ENCODE peak calls at places on chromosomes 12 and 14, in ten cellular contexts. One of them, this sample, is unnamed.

GRCh38 chr12:68028647-68029046 is 39.4 kb downstream of the IFNG-AS1 start:
- DNase-seq in hepatocyte: no peak
- DNase-seq in heart right ventricle: no peak
- DNase-seq in fibroblast of mammary gland: no peak
- DNase-seq in pancreas: no peak
- DNase-seq in IMR-90: no peak
- DNase-seq in MM.1S: no peak
- DNase-seq in astrocyte of the cerebellum: no peak
- DNase-seq in tibial artery: no peak
- DNase-seq in AG04450: no peak
- DNase-seq in this sample: no peak

GRCh38 chr12:46370792-46371717 is 1.5 kb downstream of the SLC38A2 start:
- DNase-seq in IMR-90: peak
- DNase-seq in hepatocyte: peak
- DNase-seq in AG04450: no peak
- DNase-seq in fibroblast of mammary gland: peak
- DNase-seq in MM.1S: peak
- DNase-seq in astrocyte of the cerebellum: peak
- DNase-seq in tibial artery: peak
- DNase-seq in pancreas: peak
- DNase-seq in heart right ventricle: peak
- DNase-seq in this sample: peak

GRCh38 chr14:25237845-25238244 is 187.9 kb upstream of the STXBP6 start:
- DNase-seq in hepatocyte: peak
- DNase-seq in IMR-90: peak
- DNase-seq in fibroblast of mammary gland: peak
- DNase-seq in MM.1S: no peak
- DNase-seq in heart right ventricle: no peak
- DNase-seq in astrocyte of the cerebellum: no peak
- DNase-seq in pancreas: no peak
- DNase-seq in AG04450: no peak
- DNase-seq in tibial artery: no peak
- DNase-seq in this sample: no peak

GRCh38 chr12:100793182-100793581 is 1.4 kb upstream of the ANO4 start:
- DNase-seq in MM.1S: no peak
- DNase-seq in heart right ventricle: no peak
- DNase-seq in fibroblast of mammary gland: peak
- DNase-seq in tibial artery: no peak
- DNase-seq in hepatocyte: no peak
- DNase-seq in pancreas: no peak
- DNase-seq in AG04450: no peak
- DNase-seq in IMR-90: peak
- DNase-seq in astrocyte of the cerebellum: peak
- DNase-seq in this sample: peak

GRCh38 chr14:101398011-101398410 is 163.3 kb upstream of the DIO3 start:
- DNase-seq in AG04450: no peak
- DNase-seq in heart right ventricle: no peak
- DNase-seq in MM.1S: no peak
- DNase-seq in pancreas: no peak
- DNase-seq in fibroblast of mammary gland: no peak
- DNase-seq in astrocyte of the cerebellum: no peak
- DNase-seq in hepatocyte: no peak
- DNase-seq in IMR-90: no peak
- DNase-seq in tibial artery: no peak
- DNase-seq in this sample: no peak

GRCh38 chr12:2064078-2064507 is 11.3 kb downstream of the CACNA1C start:
- DNase-seq in MM.1S: peak
- DNase-seq in tibial artery: no peak
- DNase-seq in pancreas: no peak
- DNase-seq in IMR-90: peak
- DNase-seq in AG04450: no peak
- DNase-seq in hepatocyte: no peak
- DNase-seq in astrocyte of the cerebellum: no peak
- DNase-seq in heart right ventricle: no peak
- DNase-seq in fibroblast of mammary gland: peak
- DNase-seq in this sample: peak

GRCh38 chr14:65433646-65434045 is 21.1 kb downstream of the FUT8 start:
- DNase-seq in astrocyte of the cerebellum: no peak
- DNase-seq in fibroblast of mammary gland: no peak
- DNase-seq in heart right ventricle: no peak
- DNase-seq in hepatocyte: no peak
- DNase-seq in IMR-90: no peak
- DNase-seq in pancreas: no peak
- DNase-seq in AG04450: no peak
- DNase-seq in tibial artery: no peak
- DNase-seq in MM.1S: no peak
- DNase-seq in this sample: no peak

GRCh38 chr14:95396221-95396620 is 76.5 kb upstream of the CLMN start:
- DNase-seq in pancreas: no peak
- DNase-seq in heart right ventricle: no peak
- DNase-seq in fibroblast of mammary gland: no peak
- DNase-seq in AG04450: no peak
- DNase-seq in astrocyte of the cerebellum: no peak
- DNase-seq in hepatocyte: no peak
- DNase-seq in IMR-90: no peak
- DNase-seq in tibial artery: no peak
- DNase-seq in MM.1S: no peak
- DNase-seq in this sample: no peak

GRCh38 chr12:123398177-123398916 is 14.4 kb downstream of the KMT5A start:
- DNase-seq in pancreas: no peak
- DNase-seq in MM.1S: no peak
- DNase-seq in hepatocyte: no peak
- DNase-seq in IMR-90: peak
- DNase-seq in tibial artery: peak
- DNase-seq in heart right ventricle: no peak
- DNase-seq in fibroblast of mammary gland: peak
- DNase-seq in AG04450: no peak
- DNase-seq in astrocyte of the cerebellum: peak
- DNase-seq in this sample: peak

GRCh38 chr12:54046809-54047159 is 6.9 kb upstream of the HOXC4 start:
- DNase-seq in IMR-90: no peak
- DNase-seq in hepatocyte: no peak
- DNase-seq in AG04450: no peak
- DNase-seq in fibroblast of mammary gland: no peak
- DNase-seq in astrocyte of the cerebellum: no peak
- DNase-seq in MM.1S: no peak
- DNase-seq in heart right ventricle: no peak
- DNase-seq in tibial artery: no peak
- DNase-seq in pancreas: no peak
- DNase-seq in this sample: no peak

GRCh38 chr14:50520947-50521815 is 11.2 kb downstream of the MAP4K5 start:
- DNase-seq in pancreas: no peak
- DNase-seq in AG04450: peak
- DNase-seq in tibial artery: no peak
- DNase-seq in hepatocyte: no peak
- DNase-seq in MM.1S: no peak
- DNase-seq in heart right ventricle: no peak
- DNase-seq in fibroblast of mammary gland: peak
- DNase-seq in astrocyte of the cerebellum: peak
- DNase-seq in IMR-90: peak
- DNase-seq in this sample: peak

GRCh38 chr14:50339178-50339804 is 27.2 kb downstream of the DMAC2L start:
- DNase-seq in AG04450: no peak
- DNase-seq in hepatocyte: no peak
- DNase-seq in astrocyte of the cerebellum: no peak
- DNase-seq in tibial artery: no peak
- DNase-seq in pancreas: no peak
- DNase-seq in fibroblast of mammary gland: no peak
- DNase-seq in MM.1S: no peak
- DNase-seq in heart right ventricle: no peak
- DNase-seq in IMR-90: no peak
- DNase-seq in this sample: no peak

GRCh38 chr12:121767525-121768016 is 25.9 kb downstream of the RHOF start:
- DNase-seq in tibial artery: peak
- DNase-seq in heart right ventricle: peak
- DNase-seq in IMR-90: peak
- DNase-seq in astrocyte of the cerebellum: peak
- DNase-seq in MM.1S: no peak
- DNase-seq in fibroblast of mammary gland: peak
- DNase-seq in pancreas: no peak
- DNase-seq in hepatocyte: no peak
- DNase-seq in AG04450: no peak
- DNase-seq in this sample: peak

GRCh38 chr12:57152408-57153038 is 5.1 kb upstream of the LRP1-AS start:
- DNase-seq in MM.1S: no peak
- DNase-seq in heart right ventricle: no peak
- DNase-seq in IMR-90: peak
- DNase-seq in astrocyte of the cerebellum: peak
- DNase-seq in tibial artery: peak
- DNase-seq in fibroblast of mammary gland: peak
- DNase-seq in AG04450: no peak
- DNase-seq in pancreas: no peak
- DNase-seq in hepatocyte: no peak
- DNase-seq in this sample: peak

GRCh38 chr12:52865090-52865944 is 16.5 kb upstream of the KRT78 start:
- DNase-seq in astrocyte of the cerebellum: peak
- DNase-seq in pancreas: peak
- DNase-seq in MM.1S: no peak
- DNase-seq in AG04450: peak
- DNase-seq in IMR-90: peak
- DNase-seq in hepatocyte: peak
- DNase-seq in tibial artery: no peak
- DNase-seq in fibroblast of mammary gland: peak
- DNase-seq in heart right ventricle: peak
- DNase-seq in this sample: peak

GRCh38 chr14:104461676-104462443 is 117.7 kb upstream of the C14orf180 start:
- DNase-seq in IMR-90: no peak
- DNase-seq in heart right ventricle: no peak
- DNase-seq in MM.1S: no peak
- DNase-seq in fibroblast of mammary gland: no peak
- DNase-seq in tibial artery: peak
- DNase-seq in pancreas: no peak
- DNase-seq in astrocyte of the cerebellum: no peak
- DNase-seq in AG04450: no peak
- DNase-seq in hepatocyte: no peak
- DNase-seq in this sample: no peak
- H3K4me3 ChIP-seq in IMR-90: no peak
- H3K4me3 ChIP-seq in heart right ventricle: peak
- H3K4me3 ChIP-seq in MM.1S: no peak
- H3K4me3 ChIP-seq in fibroblast of mammary gland: no peak
- H3K4me3 ChIP-seq in tibial artery: no peak
- H3K4me3 ChIP-seq in pancreas: peak
- H3K4me3 ChIP-seq in astrocyte of the cerebellum: no peak
- H3K4me3 ChIP-seq in AG04450: no peak
- H3K4me3 ChIP-seq in hepatocyte: no peak
- H3K4me3 ChIP-seq in this sample: no peak

DNA sequence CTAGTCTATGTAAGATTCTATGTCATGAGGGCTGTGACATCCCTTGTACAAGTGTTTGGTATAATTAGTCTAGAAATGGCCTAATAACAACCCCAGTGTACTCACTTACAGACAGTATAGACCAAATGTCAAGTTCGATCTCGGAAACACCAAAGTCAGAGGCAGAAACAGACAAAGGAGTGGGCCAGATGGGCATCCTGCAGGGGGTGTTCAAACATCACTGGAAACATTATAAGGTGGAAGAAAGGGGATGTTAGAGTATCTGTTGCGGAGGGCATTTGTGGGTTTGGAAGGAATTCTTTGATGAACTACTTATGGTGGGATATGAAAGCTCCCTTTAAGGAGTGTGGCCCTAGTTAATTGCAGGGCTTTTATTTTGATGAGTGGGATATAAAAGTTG is 134.6 kb downstream of the ESR2 start:
- DNase-seq in hepatocyte: no peak
- DNase-seq in IMR-90: no peak
- DNase-seq in heart right ventricle: no peak
- DNase-seq in AG04450: no peak
- DNase-seq in tibial artery: no peak
- DNase-seq in fibroblast of mammary gland: no peak
- DNase-seq in pancreas: no peak
- DNase-seq in astrocyte of the cerebellum: no peak
- DNase-seq in MM.1S: no peak
- DNase-seq in this sample: no peak
- TF ChIP-seq CTCF in hepatocyte: no peak
- TF ChIP-seq CTCF in IMR-90: no peak
- TF ChIP-seq CTCF in heart right ventricle: peak
- TF ChIP-seq CTCF in AG04450: no peak
- TF ChIP-seq CTCF in tibial artery: no peak
- TF ChIP-seq CTCF in fibroblast of mammary gland: no peak
- TF ChIP-seq CTCF in pancreas: no peak
- TF ChIP-seq CTCF in astrocyte of the cerebellum: no peak
- TF ChIP-seq CTCF in MM.1S: no peak
- TF ChIP-seq CTCF in this sample: no peak

DNA sequence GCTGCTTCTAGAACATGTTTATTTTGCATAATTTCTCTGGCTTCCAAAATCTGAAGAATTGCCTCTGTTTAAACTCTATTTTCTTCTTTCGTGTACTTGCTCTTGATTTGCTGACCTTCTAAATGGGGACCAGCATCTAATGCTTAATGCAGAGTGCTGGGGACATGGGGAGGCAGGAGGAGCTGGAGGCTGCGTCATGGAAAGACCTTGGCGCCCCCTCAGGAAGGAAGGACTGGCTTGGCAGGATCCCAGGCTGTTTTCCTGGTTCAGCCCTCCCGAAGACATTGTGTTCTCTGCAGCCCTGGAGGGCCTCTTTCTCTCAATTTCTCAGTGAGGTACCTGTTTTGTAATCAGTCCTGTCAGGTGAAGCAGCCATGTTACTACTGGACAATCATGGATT is 5.5 kb downstream of the PRKCH start:
- DNase-seq in MM.1S: no peak
- DNase-seq in heart right ventricle: peak
- DNase-seq in astrocyte of the cerebellum: no peak
- DNase-seq in pancreas: no peak
- DNase-seq in fibroblast of mammary gland: peak
- DNase-seq in IMR-90: no peak
- DNase-seq in hepatocyte: peak
- DNase-seq in AG04450: no peak
- DNase-seq in tibial artery: peak
- DNase-seq in this sample: no peak
- H3K4me3 ChIP-seq in MM.1S: no peak
- H3K4me3 ChIP-seq in heart right ventricle: no peak
- H3K4me3 ChIP-seq in astrocyte of the cerebellum: no peak
- H3K4me3 ChIP-seq in pancreas: no peak
- H3K4me3 ChIP-seq in fibroblast of mammary gland: no peak
- H3K4me3 ChIP-seq in IMR-90: no peak
- H3K4me3 ChIP-seq in hepatocyte: no peak
- H3K4me3 ChIP-seq in AG04450: no peak
- H3K4me3 ChIP-seq in tibial artery: no peak
- H3K4me3 ChIP-seq in this sample: no peak

GRCh38 chr14:52683985-52684520 is 11.3 kb downstream of the ERO1A start:
- DNase-seq in fibroblast of mammary gland: no peak
- DNase-seq in pancreas: no peak
- DNase-seq in hepatocyte: no peak
- DNase-seq in tibial artery: no peak
- DNase-seq in heart right ventricle: no peak
- DNase-seq in astrocyte of the cerebellum: no peak
- DNase-seq in IMR-90: no peak
- DNase-seq in AG04450: no peak
- DNase-seq in MM.1S: no peak
- DNase-seq in this sample: no peak

DNA sequence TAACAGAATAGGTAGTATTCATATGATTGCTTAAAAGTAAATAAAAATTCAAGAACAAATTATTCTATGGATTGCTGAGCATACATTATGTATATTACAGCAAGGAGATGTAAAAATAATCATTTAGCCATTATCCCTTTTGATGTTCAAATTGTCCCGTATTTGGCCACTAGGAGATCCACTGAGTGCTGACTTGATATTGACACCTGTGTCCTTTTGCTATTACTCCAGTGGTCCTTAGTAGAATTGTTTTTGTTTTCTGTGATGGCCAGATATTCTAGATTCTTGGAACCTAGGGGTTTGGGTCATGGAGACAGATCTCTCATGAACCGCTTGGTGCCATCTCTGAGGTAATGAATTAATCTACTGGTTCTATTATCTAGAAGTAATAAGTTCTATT is 16.8 kb downstream of the ERO1A start:
- DNase-seq in MM.1S: no peak
- DNase-seq in hepatocyte: no peak
- DNase-seq in tibial artery: no peak
- DNase-seq in AG04450: no peak
- DNase-seq in heart right ventricle: no peak
- DNase-seq in IMR-90: no peak
- DNase-seq in astrocyte of the cerebellum: no peak
- DNase-seq in fibroblast of mammary gland: peak
- DNase-seq in pancreas: no peak
- DNase-seq in this sample: no peak
- TF ChIP-seq CTCF in MM.1S: peak
- TF ChIP-seq CTCF in hepatocyte: peak
- TF ChIP-seq CTCF in tibial artery: no peak
- TF ChIP-seq CTCF in AG04450: peak
- TF ChIP-seq CTCF in heart right ventricle: no peak
- TF ChIP-seq CTCF in IMR-90: peak
- TF ChIP-seq CTCF in astrocyte of the cerebellum: peak
- TF ChIP-seq CTCF in fibroblast of mammary gland: peak
- TF ChIP-seq CTCF in pancreas: no peak
- TF ChIP-seq CTCF in this sample: no peak